ENCODE peak calls at places on chromosomes 5 and 9, in eight cellular contexts. One of them, this sample, is unnamed.

GRCh38 chr9:112570731-112571167 is 84.1 kb downstream of the KIAA1958 start:
- DNase-seq in neural crest cell: no peak
- DNase-seq in HS-5: no peak
- DNase-seq in NCI-H748 treated with DMSO at 0.1 percent for 48 hours: no peak
- DNase-seq in lung microvascular endothelial cell: no peak
- DNase-seq in mammary epithelial cell: no peak
- DNase-seq in choroid plexus epithelial cell: no peak
- DNase-seq in NCI-H510A treated with DMSO at 0.1 percent for 48 hours: no peak
- DNase-seq in this sample: no peak

GRCh38 chr9:137682431-137682991 is 63.7 kb downstream of the EHMT1 start:
- DNase-seq in NCI-H748 treated with DMSO at 0.1 percent for 48 hours: no peak
- DNase-seq in NCI-H510A treated with DMSO at 0.1 percent for 48 hours: peak; percentile 85
- DNase-seq in neural crest cell: no peak
- DNase-seq in choroid plexus epithelial cell: no peak
- DNase-seq in HS-5: no peak
- DNase-seq in mammary epithelial cell: no peak
- DNase-seq in lung microvascular endothelial cell: no peak
- DNase-seq in this sample: no peak

GRCh38 chr5:113425909-113426308 is 8.9 kb downstream of the TSSK1B start:
- DNase-seq in mammary epithelial cell: peak; percentile 27
- DNase-seq in HS-5: no peak
- DNase-seq in NCI-H748 treated with DMSO at 0.1 percent for 48 hours: no peak
- DNase-seq in NCI-H510A treated with DMSO at 0.1 percent for 48 hours: no peak
- DNase-seq in choroid plexus epithelial cell: no peak
- DNase-seq in lung microvascular endothelial cell: no peak
- DNase-seq in neural crest cell: no peak
- DNase-seq in this sample: no peak

GRCh38 chr9:113614843-113615648 is 151.5 kb downstream of the RGS3 start:
- DNase-seq in lung microvascular endothelial cell: peak; percentile 50
- DNase-seq in NCI-H748 treated with DMSO at 0.1 percent for 48 hours: no peak
- DNase-seq in choroid plexus epithelial cell: peak; percentile 80
- DNase-seq in mammary epithelial cell: no peak
- DNase-seq in NCI-H510A treated with DMSO at 0.1 percent for 48 hours: no peak
- DNase-seq in HS-5: no peak
- DNase-seq in neural crest cell: no peak
- DNase-seq in this sample: no peak

GRCh38 chr5:64210866-64211265 is 45.2 kb downstream of the RNF180 start:
- DNase-seq in choroid plexus epithelial cell: peak; percentile 74
- DNase-seq in NCI-H748 treated with DMSO at 0.1 percent for 48 hours: no peak
- DNase-seq in neural crest cell: no peak
- DNase-seq in NCI-H510A treated with DMSO at 0.1 percent for 48 hours: no peak
- DNase-seq in HS-5: peak; percentile 89
- DNase-seq in mammary epithelial cell: peak; percentile 84
- DNase-seq in lung microvascular endothelial cell: peak; percentile 9
- DNase-seq in this sample: peak; percentile 57

GRCh38 chr9:37496020-37496419 is 10.3 kb downstream of the POLR1E start:
- DNase-seq in choroid plexus epithelial cell: no peak
- DNase-seq in NCI-H510A treated with DMSO at 0.1 percent for 48 hours: no peak
- DNase-seq in lung microvascular endothelial cell: no peak
- DNase-seq in neural crest cell: no peak
- DNase-seq in HS-5: no peak
- DNase-seq in NCI-H748 treated with DMSO at 0.1 percent for 48 hours: no peak
- DNase-seq in mammary epithelial cell: no peak
- DNase-seq in this sample: no peak

GRCh38 chr5:109345699-109346098 is 64.1 kb downstream of the PJA2 start:
- DNase-seq in lung microvascular endothelial cell: no peak
- DNase-seq in NCI-H748 treated with DMSO at 0.1 percent for 48 hours: no peak
- DNase-seq in neural crest cell: no peak
- DNase-seq in HS-5: no peak
- DNase-seq in mammary epithelial cell: no peak
- DNase-seq in choroid plexus epithelial cell: no peak
- DNase-seq in NCI-H510A treated with DMSO at 0.1 percent for 48 hours: no peak
- DNase-seq in this sample: no peak

GRCh38 chr9:19085295-19085694 is 17.4 kb downstream of the HAUS6 start:
- DNase-seq in neural crest cell: no peak
- DNase-seq in lung microvascular endothelial cell: peak; percentile 20
- DNase-seq in choroid plexus epithelial cell: peak; percentile 5
- DNase-seq in NCI-H748 treated with DMSO at 0.1 percent for 48 hours: peak; percentile 11
- DNase-seq in NCI-H510A treated with DMSO at 0.1 percent for 48 hours: peak; percentile 7
- DNase-seq in mammary epithelial cell: no peak
- DNase-seq in HS-5: no peak
- DNase-seq in this sample: no peak

GRCh38 chr5:62100201-62100600 is 205.8 kb upstream of the KIF2A start:
- DNase-seq in lung microvascular endothelial cell: no peak
- DNase-seq in choroid plexus epithelial cell: no peak
- DNase-seq in NCI-H748 treated with DMSO at 0.1 percent for 48 hours: no peak
- DNase-seq in mammary epithelial cell: peak; percentile 82
- DNase-seq in HS-5: no peak
- DNase-seq in neural crest cell: no peak
- DNase-seq in NCI-H510A treated with DMSO at 0.1 percent for 48 hours: no peak
- DNase-seq in this sample: no peak

GRCh38 chr5:160357861-160358411 is 12.5 kb downstream of the C1QTNF2 start:
- DNase-seq in mammary epithelial cell: no peak
- DNase-seq in HS-5: no peak
- DNase-seq in lung microvascular endothelial cell: no peak
- DNase-seq in neural crest cell: no peak
- DNase-seq in NCI-H510A treated with DMSO at 0.1 percent for 48 hours: no peak
- DNase-seq in NCI-H748 treated with DMSO at 0.1 percent for 48 hours: no peak
- DNase-seq in choroid plexus epithelial cell: no peak
- DNase-seq in this sample: no peak

GRCh38 chr9:76530458-76531100 is 71.6 kb downstream of the GCNT1 start:
- DNase-seq in NCI-H748 treated with DMSO at 0.1 percent for 48 hours: no peak
- DNase-seq in choroid plexus epithelial cell: peak; percentile 30
- DNase-seq in NCI-H510A treated with DMSO at 0.1 percent for 48 hours: no peak
- DNase-seq in mammary epithelial cell: no peak
- DNase-seq in lung microvascular endothelial cell: peak; percentile 50
- DNase-seq in HS-5: no peak
- DNase-seq in neural crest cell: no peak
- DNase-seq in this sample: no peak